ENCODE peak calls at places on chromosomes 5 and 9, in six cellular contexts. N is HCT116, A is pancreas, X is stomach, B is fibroblast of lung, R is esophagus muscularis mucosa. O is an unnamed sample. For H3K27me3, the result is how much of the 10 kb centered on the place peaks cover.

GRCh38 chr5:83711982-83712601 is 8.6 kb downstream of the HAPLN1 start:
- DNase-seq in N (no peak), A (no peak), X (peak), B (peak), R (no peak), O (peak)

GRCh38 chr9:133714606-133715294 is 23.4 kb downstream of the SARDH start:
- DNase-seq in N (no peak), A (peak), X (no peak), B (peak), R (no peak), O (no peak)

GRCh38 chr9:90007516-90008430 is 403.0 kb downstream of the GADD45G start:
- DNase-seq in N (no peak), A (no peak), X (no peak), B (peak), R (no peak), O (no peak)

GRCh38 chr5:143106175-143106574 is 297.3 kb downstream of the NR3C1 start:
- DNase-seq in N (no peak), A (peak), X (peak), B (peak), R (no peak), O (no peak)

GRCh38 chr9:18594837-18595236 is 120.9 kb downstream of the ADAMTSL1 start:
- DNase-seq in N (no peak), A (no peak), X (no peak), B (no peak), R (no peak), O (no peak)

GRCh38 chr5:24272735-24273134 is 372.0 kb downstream of the CDH10 start:
- DNase-seq in N (no peak), A (no peak), X (no peak), B (no peak), R (no peak), O (no peak)

GRCh38 chr5:112938286-112938685 is 16.3 kb upstream of the REEP5 start:
- DNase-seq in N (no peak), A (no peak), X (no peak), B (no peak), R (peak), O (no peak)

GRCh38 chr5:166957763-166958162 is 1333.7 kb upstream of the WWC1 start:
- DNase-seq in N (no peak), A (no peak), X (no peak), B (no peak), R (no peak), O (no peak)

GRCh38 chr9:3235497-3235896 is 290.3 kb downstream of the RFX3 start:
- DNase-seq in N (no peak), A (no peak), X (no peak), B (no peak), R (no peak), O (no peak)

GRCh38 chr9:34797367-34797766 is 87.4 kb upstream of the CCL21 start:
- DNase-seq in N (no peak), A (no peak), X (no peak), B (no peak), R (no peak), O (no peak)

GRCh38 chr5:33659526-33660169 is 218.9 kb downstream of the TARS1 start:
- DNase-seq in N (no peak), A (no peak), X (no peak), B (peak), R (no peak), O (no peak)

GRCh38 chr5:91311697-91312501 is 71.2 kb downstream of the ARRDC3 start:
- DNase-seq in N (peak), A (no peak), X (peak), B (peak), R (peak), O (peak)

GRCh38 chr5:144971067-144971850 is 800.6 kb downstream of the KCTD16 start:
- DNase-seq in N (no peak), A (no peak), X (no peak), B (no peak), R (no peak), O (no peak)

GRCh38 chr9:113564804-113565237 is 101.3 kb downstream of the RGS3 start:
- DNase-seq in N (no peak), A (peak), X (peak), B (peak), R (no peak), O (peak)

GRCh38 chr9:28389411-28389810 is 816.1 kb upstream of the C9orf72 start:
- DNase-seq in N (no peak), A (no peak), X (no peak), B (no peak), R (no peak), O (no peak)

GRCh38 chr5:96720408-96720807 is 58.2 kb downstream of the CAST start:
- DNase-seq in N (no peak), A (no peak), X (no peak), B (no peak), R (no peak), O (no peak)

GRCh38 chr5:1762121-1762877 is 37.3 kb downstream of the MRPL36 start:
- DNase-seq in N (no peak), A (no peak), X (peak), B (no peak), R (no peak), O (no peak)

GRCh38 chr9:79764377-79764776 is 192.6 kb downstream of the TLE4 start:
- DNase-seq in N (no peak), A (no peak), X (no peak), B (peak), R (no peak), O (peak)

DNA sequence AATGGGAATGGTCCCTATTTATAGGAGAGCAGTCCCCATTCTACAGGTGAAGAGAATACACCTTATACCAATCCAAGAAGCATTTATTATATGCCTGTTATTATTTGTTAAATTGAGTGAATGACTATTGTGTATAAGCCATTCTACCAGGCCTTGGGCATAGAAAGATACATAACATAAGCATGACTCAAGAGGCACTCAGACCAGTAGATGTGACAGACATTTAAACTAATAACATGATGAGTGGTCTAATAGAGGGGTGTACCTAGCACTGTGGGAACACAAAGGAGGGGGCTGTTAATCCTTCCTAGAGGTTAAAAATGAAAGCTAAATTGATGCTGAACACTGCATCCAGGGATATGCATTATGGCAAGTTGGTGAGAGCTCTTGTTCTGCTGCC is 145.0 kb upstream of the TNC start:
- DNase-seq in N (no peak), A (no peak), X (no peak), B (no peak), R (no peak), O (no peak)
- H3K4me3 ChIP-seq in N (no peak), A (no peak), X (no peak), B (no peak), R (no peak), O (no peak)

GRCh38 chr5:141883948-141884318 is 5.7 kb upstream of the PCDH1 start:
- DNase-seq in N (no peak), A (no peak), X (no peak), B (no peak), R (no peak), O (peak)
- H3K27me3 ChIP-seq in N (under half), A (under half), X (under half), B (under half), R (half or more), O (under half)

GRCh38 chr9:14348241-14349140 is 34.5 kb upstream of the NFIB start:
- DNase-seq in N (no peak), A (no peak), X (no peak), B (peak), R (peak), O (no peak)
- TF ChIP-seq CTCF in N (no peak), A (no peak), X (no peak), B (no peak), R (no peak), O (no peak)

DNA sequence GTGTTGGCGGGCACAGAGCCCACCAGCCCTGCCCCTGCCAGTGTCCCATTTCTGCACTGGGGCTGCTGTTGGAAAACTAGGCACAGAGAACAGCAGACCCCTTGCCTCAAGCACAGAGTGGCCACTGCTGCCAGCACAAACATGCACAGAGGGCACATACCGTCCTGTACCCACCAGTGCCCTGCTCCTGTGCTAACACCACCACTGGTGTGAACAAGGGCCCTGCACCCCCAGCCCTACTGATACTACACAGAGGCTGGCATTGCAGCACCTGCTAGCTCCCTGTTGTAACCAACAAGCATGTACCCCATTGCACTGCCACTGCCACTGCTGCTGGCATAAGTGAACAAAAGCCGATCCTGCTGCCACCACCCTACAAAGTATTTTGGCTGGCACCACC is 348.0 kb upstream of the MPDZ start:
- DNase-seq in N (no peak), A (peak), X (no peak), B (no peak), R (no peak), O (no peak)
- H3K4me3 ChIP-seq in N (no peak), A (no peak), X (no peak), B (no peak), R (no peak), O (no peak)

DNA sequence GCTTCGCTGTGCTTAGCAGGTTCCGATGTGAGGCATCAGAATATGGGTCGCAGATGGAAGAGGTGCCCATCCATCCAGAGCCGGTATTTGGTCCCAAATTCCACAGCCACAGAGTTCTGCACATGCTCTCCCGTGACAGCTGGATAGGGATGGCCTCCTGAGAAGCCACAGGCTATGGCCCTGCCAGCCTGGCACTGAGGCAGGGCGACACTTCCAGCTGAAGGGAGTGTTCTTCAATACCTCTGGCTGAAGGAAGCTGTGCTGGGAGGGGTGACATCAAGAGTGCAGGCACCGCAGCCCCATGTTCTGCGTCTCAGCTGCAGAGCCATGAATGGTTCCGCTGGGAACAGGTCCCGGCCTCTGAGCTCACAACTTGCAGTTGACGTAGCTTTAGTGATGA is 83.4 kb upstream of the SIMC1 start:
- DNase-seq in N (no peak), A (no peak), X (no peak), B (no peak), R (peak), O (no peak)
- H3K27me3 ChIP-seq in N (under half), A (under half), X (under half), B (under half), R (under half), O (under half)

GRCh38 chr9:136244116-136244775 is 1.4 kb downstream of the QSOX2 start:
- DNase-seq in N (no peak), A (peak), X (no peak), B (no peak), R (no peak), O (no peak)

GRCh38 chr9:136246849-136247550 is 1.4 kb upstream of the QSOX2 start:
- DNase-seq in N (no peak), A (peak), X (no peak), B (no peak), R (no peak), O (no peak)

GRCh38 chr9:136244776-136245193 is 827 bp downstream of the QSOX2 start:
- DNase-seq in N (no peak), A (no peak), X (no peak), B (no peak), R (no peak), O (no peak)

GRCh38 chr9:136243631-136244030 is 2.0 kb downstream of the QSOX2 start:
- DNase-seq in N (no peak), A (peak), X (no peak), B (no peak), R (no peak), O (no peak)

DNA sequence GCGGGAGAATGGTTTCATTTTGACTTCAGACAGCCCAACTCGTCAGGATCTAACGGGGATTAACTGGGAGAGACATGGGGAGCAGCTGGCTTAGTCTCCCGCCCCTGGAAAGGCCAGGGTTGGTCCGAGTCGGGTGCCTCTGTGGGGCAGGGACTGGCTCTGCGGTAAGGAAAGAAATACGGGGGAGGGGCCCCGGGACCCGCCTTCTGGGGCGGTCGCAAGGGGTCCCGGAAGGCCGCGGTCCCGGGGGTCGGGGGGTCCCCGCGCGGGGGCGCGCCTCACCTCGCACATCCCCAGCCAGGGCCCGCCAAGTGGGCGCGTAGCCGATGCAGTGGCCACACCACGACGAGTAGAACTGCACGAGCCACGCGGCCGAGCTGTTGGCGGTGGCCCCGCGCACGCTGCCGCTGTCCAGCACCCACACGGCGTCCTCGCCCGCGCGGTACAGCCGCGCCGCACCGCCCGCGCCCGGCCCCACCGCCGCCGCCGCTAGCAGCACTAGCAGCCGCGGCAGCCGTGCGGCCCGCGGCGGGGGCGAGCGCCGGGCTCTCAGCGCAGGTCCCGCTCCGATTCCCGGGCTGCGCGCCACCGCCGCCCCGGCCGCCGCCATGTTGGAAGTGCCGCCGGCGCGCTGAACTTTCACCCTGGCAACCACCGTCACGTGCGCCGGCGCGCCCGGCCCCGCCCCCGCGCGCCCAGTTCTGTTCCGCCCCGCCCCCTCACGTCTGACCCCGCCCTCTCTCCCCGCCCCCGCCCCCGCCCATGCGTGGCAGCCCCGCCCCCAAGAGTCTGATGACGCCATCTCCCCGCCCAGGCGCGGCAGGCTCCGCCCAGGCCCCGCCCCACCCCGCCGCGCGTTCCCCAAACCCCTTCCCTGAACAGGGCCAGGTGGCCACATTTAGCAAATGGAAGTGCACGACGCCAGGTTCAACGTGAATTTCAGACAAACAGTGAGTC is at the start of gene QSOX2:
- DNase-seq in N (peak), A (peak), X (peak), B (peak), R (peak), O (peak)
- TF ChIP-seq CTCF in N (no peak), A (no peak), X (no peak), B (no peak), R (no peak), O (no peak)

O was measured in tibial artery.